ENCODE peak calls at places on chromosomes 16 and 17, in four cellular contexts. Q, W, K and E are unnamed samples.
A peak's percentile ranks its signal among the peaks of the same experiment; 100 is the strongest.

GRCh38 chr17:7403902-7404736 is at the start of gene TMEM256:
- DNase-seq in Q (peak; percentile 75), K (peak; percentile 98), W (peak; percentile 92), E (peak; percentile 93)

GRCh38 chr16:58021661-58022551 is 3.6 kb upstream of the MMP15 start:
- DNase-seq in Q (no peak), W (no peak), K (no peak), E (no peak)

GRCh38 chr16:66606000-66606751 is 1.7 kb downstream of the CMTM3 start:
- DNase-seq in K (no peak), Q (no peak), W (no peak), E (no peak)

GRCh38 chr17:1460233-1460632 is 4.2 kb upstream of the CRK start:
- DNase-seq in K (peak; percentile 45), Q (no peak), W (no peak), E (no peak)

GRCh38 chr17:8153550-8153956 is 1.3 kb upstream of the PER1 start:
- DNase-seq in W (no peak), K (peak; percentile 97), Q (no peak), E (no peak)

GRCh38 chr16:11557811-11558210 is 28.9 kb downstream of the LITAF start:
- DNase-seq in W (no peak), Q (no peak), K (no peak), E (no peak)

GRCh38 chr17:47423406-47424295 is 99.9 kb downstream of the EFCAB13 start:
- DNase-seq in Q (no peak), K (no peak), W (no peak), E (no peak)

GRCh38 chr17:68437979-68438877 is 19.1 kb downstream of the WIPI1 start:
- DNase-seq in Q (peak; percentile 28), W (no peak), K (peak; percentile 80), E (no peak)

GRCh38 chr16:53207810-53208752 is 153.3 kb downstream of the CHD9 start:
- DNase-seq in W (peak; percentile 69), Q (peak; percentile 54), K (peak; percentile 72), E (peak; percentile 76)
- TF ChIP-seq FOXK2 in W (no peak), Q (peak; percentile 94), K (no peak), E (no peak)

GRCh38 chr17:66605561-66605960 is 229.4 kb upstream of the CACNG5 start:
- DNase-seq in Q (no peak), K (no peak), W (no peak), E (no peak)
- TF ChIP-seq FOXK2 in Q (no peak), K (no peak), W (no peak), E (no peak)

GRCh38 chr17:58276423-58276822 is 4.3 kb downstream of the MPO start:
- DNase-seq in K (no peak), W (no peak), Q (no peak), E (no peak)

GRCh38 chr17:58279016-58279671 is 1.6 kb downstream of the MPO start:
- DNase-seq in Q (peak; percentile 39), K (no peak), W (no peak), E (peak; percentile 3)

GRCh38 chr17:58278661-58279015 is 2.1 kb downstream of the MPO start:
- DNase-seq in W (no peak), Q (peak; percentile 8), K (no peak), E (peak; percentile 4)

GRCh38 chr17:58277107-58277506 is 3.6 kb downstream of the MPO start:
- DNase-seq in K (no peak), W (no peak), Q (peak; percentile 63), E (peak; percentile 49)

DNA sequence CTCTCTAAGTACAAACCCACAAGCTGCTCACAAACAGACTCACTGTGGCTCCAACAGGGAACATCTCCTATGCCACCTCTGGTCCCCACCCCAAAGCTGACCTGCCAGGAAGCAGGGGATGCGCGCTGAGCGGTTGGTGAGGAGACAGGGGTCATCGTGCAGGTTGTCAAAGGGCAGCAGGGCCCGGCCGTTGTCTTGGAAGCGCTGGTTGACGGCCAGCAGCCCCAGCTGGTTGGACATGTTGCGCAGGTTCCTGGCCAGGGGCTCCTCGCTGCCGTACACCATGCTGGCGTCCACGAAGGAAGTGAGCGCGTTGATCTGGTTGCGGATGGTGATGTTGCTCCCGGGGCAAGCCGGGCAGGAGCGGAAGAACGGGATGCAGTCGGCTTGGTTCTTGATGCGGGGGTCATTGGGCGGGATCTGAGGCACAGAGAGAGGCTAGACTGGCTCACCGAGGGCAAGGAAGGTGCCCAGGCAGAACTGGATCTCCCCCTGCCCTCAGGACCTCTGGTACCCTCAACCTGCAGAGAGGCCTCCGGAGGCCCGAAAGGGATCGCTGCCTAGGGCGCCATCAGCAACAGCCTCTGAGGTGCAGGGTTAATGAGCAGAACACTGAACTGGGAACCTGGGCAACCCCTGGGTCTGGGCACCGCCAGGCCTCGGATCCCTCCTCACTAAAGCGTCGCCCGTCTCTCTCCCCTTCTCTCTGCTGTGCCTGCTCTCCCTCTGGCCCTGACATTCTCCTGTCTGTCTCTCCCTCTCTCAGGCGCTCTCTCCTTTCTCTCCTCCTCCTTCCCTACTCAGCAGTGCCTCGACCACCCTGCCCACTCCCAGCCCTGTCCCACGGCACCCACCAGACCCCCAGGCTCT is 2.8 kb downstream of the MPO start:
- DNase-seq in K (no peak), W (no peak), Q (no peak), E (peak; percentile 4)
- TF ChIP-seq FOXK2 in K (no peak), W (no peak), Q (no peak), E (no peak)

GRCh38 chr17:76716146-76716833 is 5.5 kb upstream of the MXRA7 start:
- DNase-seq in K (no peak), Q (no peak), W (no peak), E (no peak)
- TF ChIP-seq FOXK2 in K (no peak), Q (no peak), W (no peak), E (no peak)

GRCh38 chr16:48576927-48577326 is 33.1 kb downstream of the N4BP1 start:
- DNase-seq in Q (no peak), W (no peak), K (peak; percentile 48), E (no peak)
- TF ChIP-seq FOXK2 in Q (no peak), W (no peak), K (no peak), E (no peak)